ENCODE peak calls at places on chromosomes 5 and 9, in ten cellular contexts. K is body of pancreas, R is A673, Z is hepatocyte, X is HCT116, Y is breast epithelium, D is adrenal gland, G is A549, A is heart left ventricle, W is ovary. T is an unnamed sample. For H3K4me1, the result is how much of the 10 kb centered on the place peaks cover.

GRCh38 chr5:172858511-172858989 is 24.5 kb downstream of the ERGIC1 start:
- DNase-seq in K (no peak), R (no peak), Z (peak), X (no peak), Y (no peak), D (no peak), G (peak), A (no peak), W (no peak), T (peak)

GRCh38 chr5:155532621-155533314 is 519.2 kb downstream of the KIF4B start:
- DNase-seq in K (no peak), R (no peak), Z (no peak), X (no peak), Y (no peak), D (no peak), G (no peak), A (no peak), W (no peak), T (no peak)

GRCh38 chr5:93915142-93915553 is 173.7 kb upstream of the POU5F2 start:
- DNase-seq in K (no peak), R (peak), Z (peak), X (peak), Y (no peak), D (no peak), G (no peak), A (no peak), W (no peak), T (peak)

GRCh38 chr9:121529237-121529987 is 29.8 kb upstream of the GGTA1 start:
- DNase-seq in K (peak), R (peak), Z (peak), X (no peak), Y (peak), D (peak), G (no peak), A (peak), W (peak), T (no peak)

GRCh38 chr5:127988149-127988755 is 95.3 kb upstream of the SLC12A2 start:
- DNase-seq in K (peak), R (peak), Z (peak), X (peak), Y (no peak), D (no peak), G (peak), A (no peak), W (no peak), T (no peak)

GRCh38 chr9:117444466-117444865 is 29.6 kb upstream of the ASTN2 start:
- DNase-seq in K (no peak), R (no peak), Z (no peak), X (no peak), Y (no peak), D (no peak), G (no peak), A (no peak), W (no peak), T (no peak)

GRCh38 chr5:72402959-72403628 is 82.9 kb downstream of the PTCD2 start:
- DNase-seq in K (no peak), R (peak), Z (no peak), X (no peak), Y (no peak), D (peak), G (no peak), A (peak), W (no peak), T (no peak)

GRCh38 chr9:98591696-98592095 is 117.0 kb downstream of the GABBR2 start:
- DNase-seq in K (no peak), R (no peak), Z (no peak), X (no peak), Y (no peak), D (no peak), G (no peak), A (no peak), W (no peak), T (no peak)

GRCh38 chr5:5306696-5307095 is 115.8 kb upstream of the ICE1 start:
- DNase-seq in K (no peak), R (peak), Z (no peak), X (no peak), Y (no peak), D (no peak), G (no peak), A (no peak), W (no peak), T (no peak)

GRCh38 chr9:115267788-115268187 is 149.8 kb upstream of the TNC start:
- DNase-seq in K (no peak), R (peak), Z (peak), X (no peak), Y (no peak), D (no peak), G (no peak), A (no peak), W (no peak), T (peak)

GRCh38 chr9:85569988-85570387 is 171.8 kb downstream of the AGTPBP1 start:
- DNase-seq in K (no peak), R (no peak), Z (peak), X (peak), Y (no peak), D (no peak), G (no peak), A (no peak), W (no peak), T (peak)

GRCh38 chr5:53480474-53481353 is at the start of gene FST:
- DNase-seq in K (no peak), R (no peak), Z (peak), X (no peak), Y (no peak), D (peak), G (peak), A (no peak), W (peak), T (peak)

GRCh38 chr5:53479656-53480473 is 564 bp upstream of the FST start:
- DNase-seq in K (peak), R (peak), Z (peak), X (no peak), Y (no peak), D (peak), G (peak), A (peak), W (peak), T (peak)

GRCh38 chr5:53481354-53481886 is 991 bp downstream of the FST start:
- DNase-seq in K (no peak), R (no peak), Z (no peak), X (no peak), Y (no peak), D (no peak), G (no peak), A (no peak), W (no peak), T (peak)

GRCh38 chr5:53478411-53479044 is 1.9 kb upstream of the FST start:
- DNase-seq in K (peak), R (peak), Z (peak), X (peak), Y (no peak), D (peak), G (peak), A (no peak), W (no peak), T (peak)

GRCh38 chr5:53479045-53479655 is 1.3 kb upstream of the FST start:
- DNase-seq in K (no peak), R (peak), Z (peak), X (no peak), Y (no peak), D (no peak), G (no peak), A (no peak), W (no peak), T (no peak)
- H3K27ac ChIP-seq in K (no peak), R (no peak), Z (peak), X (no peak), Y (peak), D (peak), G (peak), A (peak), W (no peak), T (no peak)

GRCh38 chr5:132949151-132949550 is 14.3 kb downstream of the AFF4 start:
- DNase-seq in K (no peak), R (peak), Z (no peak), X (no peak), Y (no peak), D (no peak), G (no peak), A (no peak), W (no peak), T (peak)

GRCh38 chr5:132952829-132953228 is 10.6 kb downstream of the AFF4 start:
- DNase-seq in K (no peak), R (no peak), Z (no peak), X (no peak), Y (no peak), D (no peak), G (no peak), A (no peak), W (no peak), T (no peak)

GRCh38 chr5:132953710-132954109 is 9.7 kb downstream of the AFF4 start:
- DNase-seq in K (no peak), R (no peak), Z (no peak), X (no peak), Y (no peak), D (no peak), G (no peak), A (no peak), W (no peak), T (no peak)

GRCh38 chr5:132947661-132948060 is 15.8 kb downstream of the AFF4 start:
- DNase-seq in K (no peak), R (no peak), Z (no peak), X (no peak), Y (no peak), D (no peak), G (no peak), A (no peak), W (no peak), T (peak)

GRCh38 chr5:132951858-132952257 is 11.6 kb downstream of the AFF4 start:
- DNase-seq in K (no peak), R (no peak), Z (no peak), X (no peak), Y (no peak), D (no peak), G (no peak), A (no peak), W (no peak), T (no peak)
- H3K4me1 ChIP-seq in K (under half), R (under half), Z (under half), X (under half), Y (under half), D (under half), G (under half), A (half or more), W (under half), T (under half)

GRCh38 chr9:69570091-69570451 is 102.1 kb downstream of the APBA1 start:
- DNase-seq in K (no peak), R (no peak), Z (no peak), X (no peak), Y (no peak), D (no peak), G (no peak), A (no peak), W (no peak), T (no peak)

GRCh38 chr9:69572611-69573010 is 99.6 kb downstream of the APBA1 start:
- DNase-seq in K (no peak), R (no peak), Z (no peak), X (no peak), Y (no peak), D (no peak), G (no peak), A (no peak), W (no peak), T (peak)

GRCh38 chr9:69573666-69574456 is 98.3 kb downstream of the APBA1 start:
- DNase-seq in K (no peak), R (peak), Z (no peak), X (no peak), Y (no peak), D (no peak), G (no peak), A (no peak), W (no peak), T (peak)

DNA sequence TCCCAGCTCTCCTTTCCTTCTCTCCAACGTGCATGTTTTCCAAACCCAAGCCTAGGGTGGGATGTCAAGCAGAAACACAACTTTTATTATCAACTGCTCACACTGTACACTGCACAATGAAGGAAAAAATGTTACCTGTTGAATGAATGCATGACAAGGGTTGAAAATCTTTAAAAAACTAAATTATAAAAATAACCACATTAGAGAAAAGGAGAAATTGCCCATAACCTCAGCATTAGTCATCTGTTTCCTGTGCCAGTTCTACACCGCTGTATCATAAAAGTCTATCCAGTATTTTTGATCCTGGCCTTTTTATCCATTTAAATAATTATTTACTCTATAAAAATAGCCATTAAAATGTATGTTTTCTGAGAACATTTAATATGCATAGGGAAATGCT is 101.1 kb downstream of the APBA1 start:
- DNase-seq in K (no peak), R (no peak), Z (no peak), X (no peak), Y (no peak), D (no peak), G (no peak), A (no peak), W (no peak), T (no peak)
- H3K27ac ChIP-seq in K (no peak), R (no peak), Z (no peak), X (no peak), Y (no peak), D (no peak), G (no peak), A (no peak), W (no peak), T (no peak)

DNA sequence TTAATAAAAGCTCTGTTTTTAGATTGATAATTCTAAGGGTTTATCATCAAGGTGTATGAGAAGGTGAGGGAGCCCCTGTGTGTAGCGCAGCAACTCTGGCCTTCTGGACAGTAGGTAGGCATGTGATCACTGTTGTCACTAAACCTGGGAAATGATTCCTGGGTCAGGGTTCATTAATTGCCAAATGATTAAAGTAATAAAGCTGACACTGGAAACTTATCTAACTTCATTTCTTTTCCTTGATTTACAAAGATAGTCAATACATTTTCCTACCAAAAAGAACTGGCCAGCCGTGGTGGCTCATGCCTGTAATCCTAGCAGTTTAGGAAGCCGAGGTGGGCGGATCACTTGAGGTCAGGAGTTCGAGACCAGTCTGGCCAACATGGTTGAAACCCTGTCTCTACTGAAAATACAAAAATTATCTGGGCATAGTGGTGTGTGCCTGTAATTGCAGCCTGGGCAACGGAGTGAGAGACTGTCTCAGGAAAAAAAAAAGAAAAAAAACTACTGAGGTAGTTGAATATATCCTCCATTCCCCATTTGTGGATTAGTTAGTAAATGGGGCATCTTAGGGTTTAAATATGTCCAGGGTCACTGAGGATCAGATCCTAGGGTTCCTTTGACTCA is 2.4 kb downstream of the EHMT1 start:
- DNase-seq in K (no peak), R (no peak), Z (no peak), X (no peak), Y (no peak), D (no peak), G (no peak), A (no peak), W (no peak), T (peak)
- H3K4me1 ChIP-seq in K (under half), R (under half), Z (under half), X (under half), Y (under half), D (under half), G (under half), A (under half), W (under half), T (under half)

GRCh38 chr9:32554107-32554506 is 1.7 kb upstream of the TOPORS start:
- DNase-seq in K (no peak), R (peak), Z (no peak), X (no peak), Y (no peak), D (no peak), G (no peak), A (no peak), W (no peak), T (no peak)
- H3K27ac ChIP-seq in K (no peak), R (no peak), Z (peak), X (no peak), Y (no peak), D (no peak), G (no peak), A (no peak), W (no peak), T (no peak)

GRCh38 chr5:138876811-138877210 is 1.7 kb upstream of the LRRTM2 start:
- DNase-seq in K (no peak), R (no peak), Z (no peak), X (no peak), Y (no peak), D (no peak), G (no peak), A (no peak), W (no peak), T (no peak)

GRCh38 chr5:138874241-138874640 is 894 bp downstream of the LRRTM2 start:
- DNase-seq in K (no peak), R (no peak), Z (no peak), X (no peak), Y (no peak), D (no peak), G (no peak), A (no peak), W (no peak), T (no peak)

GRCh38 chr5:138873096-138873885 is 1.8 kb downstream of the LRRTM2 start:
- DNase-seq in K (no peak), R (peak), Z (no peak), X (no peak), Y (no peak), D (no peak), G (no peak), A (no peak), W (no peak), T (no peak)

GRCh38 chr5:138874771-138875628 is at the start of gene LRRTM2:
- DNase-seq in K (no peak), R (peak), Z (peak), X (no peak), Y (no peak), D (no peak), G (no peak), A (no peak), W (no peak), T (no peak)

DNA sequence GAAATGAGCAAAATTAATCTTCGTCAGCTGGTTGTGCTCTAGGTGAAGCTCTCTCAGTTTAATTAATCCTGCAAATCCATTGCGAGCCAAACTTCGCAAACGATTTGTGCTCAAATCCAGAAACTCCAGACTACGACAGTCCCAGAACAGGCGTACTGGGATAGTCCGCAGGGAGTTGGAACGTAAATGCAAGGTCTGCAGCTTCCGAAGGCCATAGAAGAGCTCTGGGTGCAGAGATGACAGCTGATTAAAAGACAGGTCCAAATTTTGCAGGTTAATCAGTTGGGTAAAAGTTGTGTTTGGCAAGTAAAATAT is 1.3 kb downstream of the LRRTM2 start:
- DNase-seq in K (no peak), R (no peak), Z (no peak), X (no peak), Y (no peak), D (no peak), G (no peak), A (no peak), W (no peak), T (no peak)
- H3K4me1 ChIP-seq in K (under half), R (half or more), Z (under half), X (under half), Y (under half), D (under half), G (under half), A (half or more), W (under half), T (under half)

DNA sequence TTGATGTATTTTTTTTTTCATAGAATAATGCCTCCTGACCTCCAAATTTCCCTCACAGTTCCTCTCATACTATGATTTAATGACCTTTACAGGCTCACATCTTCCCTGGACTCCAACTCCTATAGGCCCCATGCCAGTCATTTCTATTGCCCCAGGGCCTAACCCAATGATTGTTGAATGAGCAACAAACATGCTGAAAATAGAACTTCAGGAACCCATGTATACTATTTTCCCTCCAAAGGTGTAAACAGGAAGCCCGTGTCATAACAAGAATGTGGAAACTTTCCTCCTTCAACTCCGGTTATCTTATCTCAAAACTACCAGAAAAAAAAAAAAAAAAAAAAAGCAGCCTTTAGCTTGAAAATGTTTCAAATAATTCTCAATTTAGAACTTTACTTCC is 25.9 kb downstream of the TRPM6 start:
- DNase-seq in K (no peak), R (no peak), Z (no peak), X (no peak), Y (no peak), D (no peak), G (no peak), A (no peak), W (no peak), T (no peak)
- H3K27ac ChIP-seq in K (no peak), R (no peak), Z (peak), X (no peak), Y (no peak), D (no peak), G (no peak), A (no peak), W (no peak), T (no peak)